ENCODE peak calls at places on chromosome 11, in nine cellular contexts. One of them, this sample, is unnamed.

GRCh38 chr11:37710031-37710430 is 1112.0 kb upstream of the RAG2 start:
- DNase-seq in NCI-H1092: no peak
- DNase-seq in LoVo: no peak
- DNase-seq in NCI-H1436: no peak
- DNase-seq in IMR-90: peak
- DNase-seq in T1000: no peak
- DNase-seq in stimulated activated CD4-positive, alpha-beta T cell treated with anti-CD3 and anti-CD28 coated beads, Interleukin-4, amount 100 ng/mL, for 1 hour: no peak
- DNase-seq in prostate gland: no peak
- DNase-seq in psoas muscle: no peak
- DNase-seq in this sample: no peak

GRCh38 chr11:134052988-134053945 is 15.6 kb upstream of the JAM3 start:
- DNase-seq in IMR-90: no peak
- DNase-seq in stimulated activated CD4-positive, alpha-beta T cell treated with anti-CD3 and anti-CD28 coated beads, Interleukin-4, amount 100 ng/mL, for 1 hour: no peak
- DNase-seq in prostate gland: no peak
- DNase-seq in LoVo: no peak
- DNase-seq in T1000: no peak
- DNase-seq in NCI-H1092: no peak
- DNase-seq in psoas muscle: no peak
- DNase-seq in NCI-H1436: no peak
- DNase-seq in this sample: no peak

GRCh38 chr11:77155556-77156130 is 27.6 kb downstream of the MYO7A start:
- DNase-seq in NCI-H1092: no peak
- DNase-seq in prostate gland: no peak
- DNase-seq in NCI-H1436: no peak
- DNase-seq in T1000: no peak
- DNase-seq in stimulated activated CD4-positive, alpha-beta T cell treated with anti-CD3 and anti-CD28 coated beads, Interleukin-4, amount 100 ng/mL, for 1 hour: no peak
- DNase-seq in IMR-90: no peak
- DNase-seq in psoas muscle: no peak
- DNase-seq in LoVo: no peak
- DNase-seq in this sample: peak

GRCh38 chr11:47215366-47215925 is 672 bp downstream of the DDB2 start:
- DNase-seq in T1000: no peak
- DNase-seq in stimulated activated CD4-positive, alpha-beta T cell treated with anti-CD3 and anti-CD28 coated beads, Interleukin-4, amount 100 ng/mL, for 1 hour: no peak
- DNase-seq in LoVo: no peak
- DNase-seq in prostate gland: no peak
- DNase-seq in NCI-H1092: peak
- DNase-seq in psoas muscle: no peak
- DNase-seq in IMR-90: no peak
- DNase-seq in NCI-H1436: no peak
- DNase-seq in this sample: no peak

GRCh38 chr11:19344661-19345518 is 104.1 kb upstream of the E2F8 start:
- DNase-seq in NCI-H1092: peak
- DNase-seq in NCI-H1436: peak
- DNase-seq in T1000: no peak
- DNase-seq in stimulated activated CD4-positive, alpha-beta T cell treated with anti-CD3 and anti-CD28 coated beads, Interleukin-4, amount 100 ng/mL, for 1 hour: no peak
- DNase-seq in LoVo: no peak
- DNase-seq in psoas muscle: peak
- DNase-seq in IMR-90: peak
- DNase-seq in prostate gland: no peak
- DNase-seq in this sample: peak

GRCh38 chr11:47179655-47179991 is 2.9 kb upstream of the ARFGAP2 start:
- DNase-seq in psoas muscle: peak
- DNase-seq in IMR-90: peak
- DNase-seq in prostate gland: no peak
- DNase-seq in NCI-H1092: peak
- DNase-seq in stimulated activated CD4-positive, alpha-beta T cell treated with anti-CD3 and anti-CD28 coated beads, Interleukin-4, amount 100 ng/mL, for 1 hour: peak
- DNase-seq in NCI-H1436: peak
- DNase-seq in LoVo: peak
- DNase-seq in T1000: no peak
- DNase-seq in this sample: no peak

GRCh38 chr11:128299132-128299726 is 288.1 kb downstream of the ETS1 start:
- DNase-seq in NCI-H1092: no peak
- DNase-seq in prostate gland: no peak
- DNase-seq in T1000: no peak
- DNase-seq in stimulated activated CD4-positive, alpha-beta T cell treated with anti-CD3 and anti-CD28 coated beads, Interleukin-4, amount 100 ng/mL, for 1 hour: no peak
- DNase-seq in psoas muscle: no peak
- DNase-seq in IMR-90: peak
- DNase-seq in LoVo: no peak
- DNase-seq in NCI-H1436: no peak
- DNase-seq in this sample: no peak

GRCh38 chr11:72721689-72722049 is 30.5 kb downstream of the ARAP1 start:
- DNase-seq in T1000: no peak
- DNase-seq in prostate gland: peak
- DNase-seq in LoVo: no peak
- DNase-seq in NCI-H1092: no peak
- DNase-seq in IMR-90: no peak
- DNase-seq in stimulated activated CD4-positive, alpha-beta T cell treated with anti-CD3 and anti-CD28 coated beads, Interleukin-4, amount 100 ng/mL, for 1 hour: peak
- DNase-seq in psoas muscle: no peak
- DNase-seq in NCI-H1436: no peak
- DNase-seq in this sample: peak

GRCh38 chr11:69525516-69526452 is 44.3 kb downstream of the LINC01488 start:
- DNase-seq in NCI-H1436: no peak
- DNase-seq in LoVo: no peak
- DNase-seq in IMR-90: no peak
- DNase-seq in prostate gland: no peak
- DNase-seq in NCI-H1092: no peak
- DNase-seq in psoas muscle: no peak
- DNase-seq in T1000: no peak
- DNase-seq in stimulated activated CD4-positive, alpha-beta T cell treated with anti-CD3 and anti-CD28 coated beads, Interleukin-4, amount 100 ng/mL, for 1 hour: no peak
- DNase-seq in this sample: no peak

GRCh38 chr11:114082767-114083181 is 23.3 kb downstream of the ZBTB16 start:
- DNase-seq in NCI-H1092: no peak
- DNase-seq in stimulated activated CD4-positive, alpha-beta T cell treated with anti-CD3 and anti-CD28 coated beads, Interleukin-4, amount 100 ng/mL, for 1 hour: no peak
- DNase-seq in LoVo: no peak
- DNase-seq in T1000: no peak
- DNase-seq in psoas muscle: no peak
- DNase-seq in NCI-H1436: no peak
- DNase-seq in IMR-90: no peak
- DNase-seq in prostate gland: no peak
- DNase-seq in this sample: peak

This sample was measured in pancreas.